ENCODE peak calls at places on chromosomes 7 and 10, in five cellular contexts. A is lower lobe of right lung, F is K562, W is prostate gland, S is heart left ventricle. H is an unnamed sample.

GRCh38 chr7:19020711-19021110 is 96.7 kb downstream of the TWIST1 start:
- DNase-seq in A (no peak), W (no peak), F (no peak), S (no peak), H (no peak)

GRCh38 chr7:906776-907157 is 30.4 kb downstream of the GET4 start:
- DNase-seq in S (no peak), A (no peak), W (no peak), F (no peak), H (no peak)

GRCh38 chr10:132272061-132272766 is 35.5 kb downstream of the STK32C start:
- DNase-seq in S (no peak), F (no peak), W (no peak), A (peak; percentile 44), H (peak; percentile 90)

GRCh38 chr7:44893710-44894135 is 8.4 kb upstream of the PURB start:
- DNase-seq in W (no peak), A (no peak), F (no peak), S (no peak), H (no peak)

GRCh38 chr7:64874114-64874513 is 29.0 kb upstream of the ZNF273 start:
- DNase-seq in F (no peak), A (no peak), W (no peak), S (no peak), H (peak; percentile 86)

GRCh38 chr10:5560142-5560843 is 35.5 kb downstream of the CALML3 start:
- DNase-seq in A (no peak), S (no peak), F (no peak), W (no peak), H (peak; percentile 68)

GRCh38 chr10:60480865-60481563 is 91.3 kb upstream of the ANK3 start:
- DNase-seq in A (no peak), S (no peak), F (no peak), W (peak; percentile 75), H (peak; percentile 82)

GRCh38 chr7:43880596-43880995 is 11.3 kb upstream of the MRPS24 start:
- DNase-seq in F (no peak), S (no peak), W (no peak), A (no peak), H (no peak)

GRCh38 chr7:17532861-17533404 is 234.5 kb downstream of the AHR start:
- DNase-seq in A (no peak), F (no peak), W (peak; percentile 36), S (no peak), H (peak; percentile 62)

GRCh38 chr7:20786779-20787651 is at the start of gene SP8:
- DNase-seq in S (no peak), A (no peak), W (peak; percentile 87), F (peak; percentile 89), H (no peak)

GRCh38 chr7:37031571-37032257 is 307.4 kb upstream of the AOAH start:
- DNase-seq in A (peak; percentile 50), W (peak; percentile 88), F (peak; percentile 35), S (peak; percentile 81), H (peak; percentile 81)

GRCh38 chr10:30917790-30918189 is 113.9 kb downstream of the ZNF438 start:
- DNase-seq in S (no peak), W (no peak), A (no peak), F (no peak), H (no peak)

GRCh38 chr10:101897633-101898032 is 54.0 kb upstream of the KCNIP2 start:
- DNase-seq in A (no peak), S (no peak), W (peak; percentile 74), F (no peak), H (no peak)

GRCh38 chr7:142323706-142324105 is 65.8 kb upstream of the PRSS58 start:
- DNase-seq in F (peak; percentile 68), A (no peak), S (no peak), W (no peak), H (peak; percentile 27)

GRCh38 chr7:378041-378420 is 88.1 kb downstream of the FOXL3 start:
- DNase-seq in F (no peak), W (no peak), A (peak; percentile 23), S (no peak), H (no peak)

GRCh38 chr10:42552188-42553063 is 85.9 kb downstream of the ZNF33B start:
- DNase-seq in A (peak; percentile 98), W (peak; percentile 98), S (peak; percentile 97), F (peak; percentile 93), H (peak; percentile 95)

GRCh38 chr10:97197030-97197500 is 11.3 kb upstream of the SLIT1 start:
- DNase-seq in W (peak; percentile 34), A (no peak), S (no peak), F (no peak), H (no peak)

GRCh38 chr10:109104806-109105205 is 818.5 kb downstream of the XPNPEP1 start:
- DNase-seq in F (no peak), S (no peak), A (no peak), W (no peak), H (no peak)

GRCh38 chr7:137592232-137592896 is 248.8 kb upstream of the PTN start:
- DNase-seq in F (peak; percentile 51), S (peak; percentile 49), A (no peak), W (peak; percentile 47), H (peak; percentile 38)

GRCh38 chr7:17968791-17969715 is 28.8 kb upstream of the SNX13 start:
- DNase-seq in S (no peak), W (no peak), F (no peak), A (no peak), H (no peak)

GRCh38 chr7:98785929-98786571 is 83.8 kb downstream of the TMEM130 start:
- DNase-seq in F (no peak), S (no peak), W (no peak), A (no peak), H (no peak)

GRCh38 chr10:132407846-132408278 is 10.9 kb downstream of the PWWP2B start:
- DNase-seq in W (peak; percentile 94), S (no peak), A (peak; percentile 90), F (no peak), H (peak; percentile 97)

GRCh38 chr10:97335188-97335619 is 675 bp upstream of the FRAT2 start:
- DNase-seq in A (peak; percentile 54), S (no peak), F (no peak), W (no peak), H (no peak)

GRCh38 chr7:117010375-117011133 is 57.3 kb downstream of the ST7 start:
- DNase-seq in W (no peak), F (no peak), S (no peak), A (no peak), H (no peak)

GRCh38 chr7:55019329-55019690 is 493 bp downstream of the EGFR start:
- DNase-seq in A (peak; percentile 78), S (peak; percentile 81), W (peak; percentile 63), F (no peak), H (peak; percentile 94)

GRCh38 chr10:109698121-109698520 is 225.2 kb downstream of the XPNPEP1 start:
- DNase-seq in S (no peak), W (no peak), F (no peak), A (no peak), H (no peak)

GRCh38 chr7:1886361-1887064 is 216.4 kb downstream of the ELFN1 start:
- DNase-seq in W (peak; percentile 18), F (no peak), S (peak; percentile 31), A (no peak), H (peak; percentile 68)

GRCh38 chr10:103843854-103844567 is 11.4 kb downstream of the SH3PXD2A start:
- DNase-seq in F (no peak), S (peak; percentile 83), W (peak; percentile 50), A (no peak), H (peak; percentile 90)
- H3K4me1 ChIP-seq in F (no peaks in the 10 kb centered on the region), S (peaks cover 54% of the 10 kb centered on the region), W (peaks cover 2% of the 10 kb centered on the region), A (peaks cover 52% of the 10 kb centered on the region), H (peaks cover 20% of the 10 kb centered on the region)

GRCh38 chr7:12110425-12110824 is 100.7 kb upstream of the TMEM106B start:
- DNase-seq in F (no peak), W (no peak), A (no peak), S (no peak), H (no peak)
- H3K27me3 ChIP-seq in F (no peaks in the 10 kb centered on the region), W (peaks cover 2% of the 10 kb centered on the region), A (peaks cover 8% of the 10 kb centered on the region), S (peaks cover 5% of the 10 kb centered on the region), H (no peaks in the 10 kb centered on the region)

DNA sequence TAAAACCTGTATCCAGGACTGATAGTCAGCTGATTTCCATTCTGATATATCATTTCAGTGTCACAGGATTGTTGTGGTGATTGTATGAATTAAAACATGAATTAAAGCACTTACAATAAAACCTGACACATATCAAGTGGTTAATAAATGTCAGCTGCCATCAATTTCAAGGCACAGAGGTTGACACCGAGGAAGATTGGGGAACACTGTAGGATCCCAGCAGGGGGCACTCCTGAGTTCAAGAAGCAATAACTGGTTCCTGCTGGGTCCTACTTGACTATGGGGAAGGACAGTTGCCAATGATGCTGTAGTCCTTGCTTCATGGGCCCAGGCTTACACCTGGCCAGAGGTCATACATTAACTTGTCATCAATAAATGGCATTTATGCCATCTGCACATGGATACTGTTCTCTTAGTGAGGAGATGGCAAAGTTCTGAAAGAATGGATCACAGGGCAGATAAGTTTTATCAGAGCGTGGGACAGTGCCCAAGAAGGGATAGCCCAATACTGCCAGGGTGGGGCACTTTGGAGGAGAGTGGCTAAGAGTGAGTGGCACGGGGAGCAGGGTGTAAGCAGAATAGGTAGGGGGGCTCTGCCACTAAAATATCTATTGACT is 24.1 kb downstream of the FZD1 start:
- DNase-seq in A (no peak), F (peak; percentile 59), S (peak; percentile 44), W (no peak), H (no peak)
- TF ChIP-seq CTCF in A (peak; percentile 50), F (peak; percentile 82), S (peak; percentile 40), W (no peak), H (no peak)

GRCh38 chr10:125121003-125121402 is 39.4 kb downstream of the CTBP2 start:
- DNase-seq in W (no peak), A (no peak), S (no peak), F (no peak), H (no peak)
- H3K4me1 ChIP-seq in W (peaks cover 41% of the 10 kb centered on the region), A (peaks cover 80% of the 10 kb centered on the region), S (peaks cover 90% of the 10 kb centered on the region), F (peaks cover 22% of the 10 kb centered on the region), H (peaks cover 21% of the 10 kb centered on the region)

DNA sequence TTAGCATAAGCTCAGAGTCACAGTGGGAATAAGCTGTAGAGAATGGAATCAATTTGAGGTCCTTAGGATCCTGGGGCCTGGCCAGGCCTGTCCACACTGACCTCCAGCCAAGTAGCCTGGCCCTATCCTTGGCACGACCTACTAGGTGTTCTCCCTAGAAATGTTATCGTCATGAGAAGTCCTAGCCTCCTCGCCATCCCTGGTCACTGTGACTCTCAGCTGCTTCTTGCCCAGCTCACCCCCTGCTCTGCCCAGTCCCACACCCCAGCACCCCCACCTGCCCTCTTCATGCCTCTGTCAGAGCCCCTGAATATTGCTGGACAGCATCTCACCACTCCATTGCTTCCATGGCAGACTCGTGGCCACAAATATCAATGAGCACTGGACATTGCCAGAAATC is 7.8 kb upstream of the KCP start:
- DNase-seq in S (no peak), F (no peak), A (no peak), W (no peak), H (peak; percentile 35)
- H3K27me3 ChIP-seq in S (peaks cover 11% of the 10 kb centered on the region), F (peaks cover 75% of the 10 kb centered on the region), A (peaks cover 51% of the 10 kb centered on the region), W (peaks cover 13% of the 10 kb centered on the region), H (peaks cover 74% of the 10 kb centered on the region)

GRCh38 chr10:52769966-52770365 is 2.6 kb downstream of the MBL2 start:
- DNase-seq in F (no peak), A (no peak), S (no peak), W (no peak), H (no peak)
- TF ChIP-seq CTCF in F (no peak), A (no peak), S (no peak), W (no peak), H (no peak)

GRCh38 chr7:128879461-128879938 is 16.8 kb downstream of the ATP6V1F start:
- DNase-seq in A (peak; percentile 41), S (peak; percentile 22), F (no peak), W (no peak), H (peak; percentile 87)
- H3K4me1 ChIP-seq in A (no peaks in the 10 kb centered on the region), S (no peaks in the 10 kb centered on the region), F (peaks cover 50% of the 10 kb centered on the region), W (no peaks in the 10 kb centered on the region), H (no peaks in the 10 kb centered on the region)